ENCODE peak calls at places on chromosomes 13 and 19, in seven cellular contexts. P is right cardiac atrium; Y is GM23248; A is H9; W is ascending aorta; G is fibroblast of lung; U is CD8-positive, alpha-beta T cell. E is an unnamed sample. For H3K27me3, the result is how much of the 10 kb centered on the place peaks cover.

GRCh38 chr13:72379581-72379980 is 347.8 kb downstream of the MZT1 start:
- DNase-seq in P (no peak), Y (no peak), A (no peak), W (no peak), G (peak), U (no peak), E (no peak)

GRCh38 chr13:100611678-100612492 is 23.3 kb upstream of the GGACT start:
- DNase-seq in P (no peak), Y (no peak), A (no peak), W (no peak), G (no peak), U (no peak), E (no peak)

GRCh38 chr19:4639531-4640246 is 373 bp downstream of the TNFAIP8L1 start:
- DNase-seq in P (peak), Y (no peak), A (no peak), W (no peak), G (no peak), U (no peak), E (no peak)

GRCh38 chr13:80337011-80337688 is 3.8 kb downstream of the SPRY2 start:
- DNase-seq in P (peak), Y (peak), A (no peak), W (no peak), G (peak), U (no peak), E (no peak)

GRCh38 chr19:3981373-3981735 is 3.9 kb downstream of the EEF2 start:
- DNase-seq in P (no peak), Y (peak), A (no peak), W (no peak), G (no peak), U (no peak), E (no peak)

GRCh38 chr13:65638572-65639168 is 1591.5 kb downstream of the PCDH9 start:
- DNase-seq in P (no peak), Y (peak), A (no peak), W (no peak), G (peak), U (no peak), E (peak)

GRCh38 chr13:46577656-46578589 is 25.0 kb downstream of the LRCH1 start:
- DNase-seq in P (no peak), Y (peak), A (no peak), W (no peak), G (no peak), U (no peak), E (no peak)

GRCh38 chr13:113854238-113855011 is 9.5 kb downstream of the GAS6 start:
- DNase-seq in P (peak), Y (peak), A (peak), W (no peak), G (peak), U (peak), E (peak)

GRCh38 chr19:35476149-35476548 is 14.1 kb downstream of the KRTDAP start:
- DNase-seq in P (no peak), Y (no peak), A (peak), W (no peak), G (no peak), U (no peak), E (no peak)

GRCh38 chr13:106917673-106918652 is 350.0 kb upstream of the ARGLU1 start:
- DNase-seq in P (peak), Y (peak), A (peak), W (no peak), G (peak), U (peak), E (peak)

GRCh38 chr13:92017737-92018136 is 619.3 kb downstream of the GPC5 start:
- DNase-seq in P (no peak), Y (no peak), A (no peak), W (no peak), G (no peak), U (no peak), E (no peak)

GRCh38 chr13:78382481-78382880 is 220.9 kb downstream of the POU4F1 start:
- DNase-seq in P (peak), Y (no peak), A (no peak), W (no peak), G (peak), U (no peak), E (peak)

GRCh38 chr13:73722120-73722519 is 412.1 kb downstream of the KLF12 start:
- DNase-seq in P (no peak), Y (peak), A (no peak), W (no peak), G (peak), U (no peak), E (no peak)

GRCh38 chr19:31633014-31633413 is 283.8 kb upstream of the TSHZ3 start:
- DNase-seq in P (no peak), Y (no peak), A (no peak), W (no peak), G (no peak), U (no peak), E (no peak)

GRCh38 chr19:3576696-3577443 is 4.1 kb downstream of the HMG20B start:
- DNase-seq in P (peak), Y (peak), A (peak), W (no peak), G (peak), U (no peak), E (no peak)

GRCh38 chr19:3184847-3185481 is 766 bp upstream of the NCLN start:
- DNase-seq in P (peak), Y (peak), A (no peak), W (peak), G (no peak), U (no peak), E (peak)

GRCh38 chr13:44921931-44922758 is 67.1 kb downstream of the NUFIP1 start:
- DNase-seq in P (no peak), Y (peak), A (no peak), W (peak), G (peak), U (no peak), E (no peak)

GRCh38 chr13:82717249-82717648 is 1165.0 kb downstream of the SLITRK1 start:
- DNase-seq in P (no peak), Y (peak), A (no peak), W (no peak), G (peak), U (no peak), E (no peak)

GRCh38 chr19:5498817-5499535 is 43.8 kb downstream of the ZNRF4 start:
- DNase-seq in P (no peak), Y (no peak), A (peak), W (no peak), G (no peak), U (no peak), E (no peak)

GRCh38 chr13:33367931-33368330 is 82.4 kb upstream of the STARD13 start:
- DNase-seq in P (no peak), Y (no peak), A (no peak), W (no peak), G (no peak), U (no peak), E (no peak)

GRCh38 chr13:48891586-48891985 is 84.1 kb upstream of the FNDC3A start:
- DNase-seq in P (no peak), Y (peak), A (no peak), W (no peak), G (peak), U (no peak), E (no peak)

GRCh38 chr13:99104396-99104795 is 96.3 kb upstream of the UBAC2 start:
- DNase-seq in P (no peak), Y (no peak), A (no peak), W (no peak), G (no peak), U (no peak), E (no peak)

GRCh38 chr19:38433268-38433733 is at the start of gene RYR1:
- DNase-seq in P (peak), Y (peak), A (peak), W (no peak), G (no peak), U (no peak), E (no peak)

GRCh38 chr19:41807176-41807575 is 10.8 kb downstream of the CEACAM3 start:
- DNase-seq in P (no peak), Y (no peak), A (no peak), W (no peak), G (no peak), U (no peak), E (no peak)

GRCh38 chr19:50791594-50792245 is 1.5 kb downstream of the ACP4 start:
- DNase-seq in P (no peak), Y (no peak), A (no peak), W (no peak), G (no peak), U (no peak), E (no peak)

GRCh38 chr19:47663911-47664771 is 49.1 kb upstream of the EHD2 start:
- DNase-seq in P (peak), Y (peak), A (no peak), W (peak), G (peak), U (no peak), E (no peak)

GRCh38 chr13:45928843-45929242 is 77.3 kb upstream of the SIAH3 start:
- DNase-seq in P (no peak), Y (no peak), A (no peak), W (no peak), G (peak), U (no peak), E (no peak)

GRCh38 chr19:46718157-46718933 is 1.4 kb upstream of the PRKD2 start:
- DNase-seq in P (peak), Y (peak), A (peak), W (no peak), G (no peak), U (peak), E (peak)

GRCh38 chr19:821228-821975 is at the start of gene PLPPR3:
- DNase-seq in P (peak), Y (no peak), A (peak), W (no peak), G (no peak), U (no peak), E (peak)

GRCh38 chr19:825897-826640 is 1.6 kb upstream of the AZU1 start:
- DNase-seq in P (no peak), Y (no peak), A (no peak), W (no peak), G (peak), U (no peak), E (no peak)

GRCh38 chr19:824885-825284 is 2.8 kb upstream of the AZU1 start:
- DNase-seq in P (peak), Y (no peak), A (no peak), W (no peak), G (no peak), U (no peak), E (no peak)

GRCh38 chr19:821976-822773 is 420 bp upstream of the PLPPR3 start:
- DNase-seq in P (peak), Y (no peak), A (peak), W (no peak), G (no peak), U (no peak), E (no peak)

GRCh38 chr19:823565-824121 is 1.9 kb upstream of the PLPPR3 start:
- DNase-seq in P (no peak), Y (no peak), A (peak), W (no peak), G (no peak), U (no peak), E (peak)
- H3K27me3 ChIP-seq in P (under half), Y (under half), A (under half), W (under half), G (under half), U (under half), E (under half)

GRCh38 chr13:24741016-24741662 is 22.8 kb upstream of the RNF17 start:
- DNase-seq in P (no peak), Y (peak), A (peak), W (no peak), G (no peak), U (no peak), E (peak)

GRCh38 chr13:24742294-24742693 is 21.7 kb upstream of the RNF17 start:
- DNase-seq in P (peak), Y (no peak), A (peak), W (no peak), G (no peak), U (no peak), E (peak)

GRCh38 chr13:24741791-24742190 is 22.2 kb upstream of the RNF17 start:
- DNase-seq in P (peak), Y (no peak), A (peak), W (no peak), G (no peak), U (no peak), E (no peak)

GRCh38 chr13:24744247-24744646 is 19.7 kb upstream of the RNF17 start:
- DNase-seq in P (no peak), Y (no peak), A (no peak), W (no peak), G (no peak), U (no peak), E (no peak)

DNA sequence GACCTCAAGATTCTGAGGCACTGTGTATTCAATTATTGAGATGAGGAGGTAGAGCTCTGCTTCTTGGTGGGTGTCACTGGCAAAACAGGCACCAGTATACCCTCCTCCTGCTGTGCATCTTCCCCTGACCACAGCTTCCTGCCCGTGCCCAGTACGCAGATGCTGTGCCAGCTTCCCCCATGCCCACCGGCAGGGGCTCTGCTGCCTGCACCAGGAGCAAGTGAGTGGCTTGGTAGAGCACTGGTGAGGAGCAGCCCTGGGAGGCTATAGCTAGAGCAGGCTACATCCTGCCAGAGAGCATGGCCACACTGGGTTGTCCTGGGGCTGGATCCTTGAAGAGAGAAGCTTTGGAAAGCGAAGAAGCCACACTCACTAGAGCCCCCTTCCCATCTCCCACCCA is 21.0 kb upstream of the RNF17 start:
- DNase-seq in P (no peak), Y (no peak), A (no peak), W (no peak), G (no peak), U (no peak), E (no peak)
- H3K27me3 ChIP-seq in P (under half), Y (under half), A (under half), W (under half), G (under half), U (under half), E (under half)

GRCh38 chr13:31866099-31866498 is 126.8 kb downstream of the RXFP2 start:
- DNase-seq in P (no peak), Y (no peak), A (no peak), W (no peak), G (no peak), U (no peak), E (no peak)
- H3K27me3 ChIP-seq in P (under half), Y (under half), A (under half), W (under half), G (under half), U (under half), E (under half)

DNA sequence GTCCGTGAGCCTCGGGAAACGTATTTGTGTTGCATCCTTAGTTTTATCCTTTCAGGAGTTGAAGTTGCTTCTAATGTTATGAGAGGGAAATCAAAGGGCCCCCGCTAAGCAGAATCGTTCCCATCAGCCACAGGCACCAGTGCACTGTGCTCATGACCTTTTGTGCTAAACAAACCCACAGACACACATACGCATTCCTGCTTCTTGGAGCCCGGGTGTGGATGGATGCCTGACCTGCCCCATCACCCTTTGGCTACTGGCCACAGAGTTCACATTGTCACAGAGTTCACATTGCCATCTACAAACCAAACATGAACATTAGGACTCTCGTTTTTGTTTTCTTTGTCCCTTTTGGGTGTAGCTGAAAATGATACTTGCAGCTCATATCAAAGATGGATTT is 47.2 kb downstream of the CHST8 start:
- DNase-seq in P (peak), Y (no peak), A (no peak), W (no peak), G (no peak), U (no peak), E (no peak)
- H3K27me3 ChIP-seq in P (under half), Y (under half), A (under half), W (under half), G (under half), U (under half), E (under half)

GRCh38 chr13:94706854-94707399 is 5.4 kb downstream of the SOX21 start:
- DNase-seq in P (no peak), Y (no peak), A (no peak), W (no peak), G (no peak), U (no peak), E (no peak)

GRCh38 chr13:94703721-94704314 is 8.5 kb downstream of the SOX21 start:
- DNase-seq in P (no peak), Y (no peak), A (no peak), W (no peak), G (no peak), U (no peak), E (no peak)

GRCh38 chr13:94706101-94706853 is 6.1 kb downstream of the SOX21 start:
- DNase-seq in P (no peak), Y (no peak), A (no peak), W (no peak), G (no peak), U (no peak), E (no peak)

GRCh38 chr13:94704347-94705080 is 7.8 kb downstream of the SOX21 start:
- DNase-seq in P (no peak), Y (no peak), A (peak), W (no peak), G (no peak), U (no peak), E (no peak)

GRCh38 chr13:94705081-94705751 is 7.1 kb downstream of the SOX21 start:
- DNase-seq in P (no peak), Y (no peak), A (peak), W (no peak), G (no peak), U (no peak), E (no peak)
- H3K27me3 ChIP-seq in P (under half), Y (half or more), A (half or more), W (under half), G (half or more), U (under half), E (half or more)

DNA sequence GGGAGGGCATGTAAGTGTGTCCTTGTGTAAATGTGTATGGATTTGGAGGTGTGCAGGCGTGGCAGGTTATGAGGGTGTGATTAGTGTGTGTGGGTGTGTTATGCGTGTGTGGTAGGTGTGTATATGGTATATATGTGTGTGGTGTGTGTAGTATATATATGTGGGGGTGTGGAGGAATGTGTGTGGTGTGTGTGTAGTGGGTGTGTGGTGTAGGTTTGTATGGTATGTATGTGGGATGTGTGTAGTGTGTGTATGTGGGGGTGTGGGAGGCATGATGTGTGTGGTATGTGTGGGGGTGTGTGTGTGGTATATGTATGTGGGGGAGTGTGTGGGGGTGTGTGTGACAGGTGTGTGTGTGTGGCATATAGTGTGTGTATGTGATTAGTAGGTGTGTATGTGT is 104.2 kb downstream of the SLC7A1 start:
- DNase-seq in P (no peak), Y (no peak), A (no peak), W (no peak), G (no peak), U (no peak), E (no peak)
- H3K27me3 ChIP-seq in P (under half), Y (under half), A (under half), W (under half), G (under half), U (under half), E (under half)

GRCh38 chr19:10450191-10450852 is 30.0 kb downstream of the PDE4A start:
- DNase-seq in P (no peak), Y (no peak), A (no peak), W (no peak), G (no peak), U (no peak), E (no peak)
- H3K27me3 ChIP-seq in P (under half), Y (under half), A (under half), W (under half), G (under half), U (under half), E (under half)

DNA sequence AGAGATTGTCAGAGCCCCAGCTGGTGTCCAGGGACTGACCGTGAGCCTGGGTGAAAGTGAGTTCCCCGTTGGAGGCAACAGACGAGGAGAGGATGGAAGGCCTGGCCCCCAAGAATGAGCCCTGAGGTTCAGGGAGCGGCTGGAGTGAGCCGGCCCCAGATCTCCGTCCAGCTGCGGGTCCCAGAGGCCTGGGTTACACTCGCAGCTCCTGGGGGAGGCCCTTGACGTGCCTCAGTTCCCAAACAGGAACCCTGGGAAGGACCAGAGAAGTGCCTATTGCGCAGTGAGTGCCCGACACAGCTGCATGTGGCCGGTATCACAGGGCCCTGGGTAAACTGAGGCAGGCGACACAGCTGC is 1.1 kb upstream of the ELANE start:
- DNase-seq in P (no peak), Y (no peak), A (no peak), W (no peak), G (no peak), U (no peak), E (no peak)
- H3K27me3 ChIP-seq in P (under half), Y (under half), A (under half), W (under half), G (under half), U (under half), E (under half)